ENCODE peak calls at places on chromosome 10, in four cellular contexts. R, I, Y and X are unnamed samples.

GRCh38 chr10:99523251-99523773 is 9.4 kb upstream of the NKX2-3 start:
- DNase-seq in I (no peak), R (no peak), Y (no peak), X (no peak)

GRCh38 chr10:28631896-28632596 is 45.3 kb upstream of the BAMBI start:
- DNase-seq in Y (no peak), I (peak), R (no peak), X (no peak)

GRCh38 chr10:28367865-28368541 is 65.1 kb upstream of the MPP7 start:
- DNase-seq in I (no peak), R (no peak), Y (peak), X (no peak)

GRCh38 chr10:32298066-32298812 is 48.7 kb downstream of the EPC1 start:
- DNase-seq in Y (no peak), R (no peak), I (peak), X (peak)

GRCh38 chr10:96673318-96674099 is 46.8 kb downstream of the PIK3AP1 start:
- DNase-seq in Y (peak), I (peak), R (no peak), X (peak)

GRCh38 chr10:70805619-70806215 is 10.0 kb upstream of the SGPL1 start:
- DNase-seq in R (no peak), Y (no peak), I (no peak), X (no peak)

GRCh38 chr10:32943854-32944661 is 14.0 kb downstream of the ITGB1 start:
- DNase-seq in R (peak), Y (no peak), I (no peak), X (no peak)

GRCh38 chr10:50396491-50397311 is 145.4 kb upstream of the ASAH2 start:
- DNase-seq in Y (no peak), R (no peak), I (peak), X (no peak)

GRCh38 chr10:66983482-66983818 is 57.6 kb downstream of the LRRTM3 start:
- DNase-seq in I (no peak), R (no peak), Y (no peak), X (no peak)

GRCh38 chr10:86085136-86085535 is 281.5 kb downstream of the GRID1 start:
- DNase-seq in R (no peak), I (no peak), Y (no peak), X (no peak)

GRCh38 chr10:14543904-14544210 is 213.1 kb upstream of the FRMD4A start:
- DNase-seq in R (no peak), Y (no peak), I (no peak), X (no peak)

GRCh38 chr10:91345716-91346115 is 64.4 kb upstream of the HECTD2 start:
- DNase-seq in Y (no peak), I (peak), R (no peak), X (no peak)

GRCh38 chr10:34194259-34194658 is 620.8 kb downstream of the PARD3 start:
- DNase-seq in I (peak), Y (no peak), R (no peak), X (no peak)

GRCh38 chr10:101146392-101147251 is 15.5 kb downstream of the TLX1 start:
- DNase-seq in R (no peak), Y (no peak), I (no peak), X (no peak)

GRCh38 chr10:124647421-124648130 is 96.6 kb downstream of the FAM53B start:
- DNase-seq in Y (peak), I (peak), R (peak), X (peak)

GRCh38 chr10:109205929-109206585 is 717.3 kb downstream of the XPNPEP1 start:
- DNase-seq in Y (no peak), I (peak), R (no peak), X (no peak)

GRCh38 chr10:124516181-124516580 is 54.6 kb downstream of the LHPP start:
- DNase-seq in Y (no peak), I (no peak), R (no peak), X (no peak)

GRCh38 chr10:5679606-5680005 is 5.0 kb upstream of the TASOR2 start:
- DNase-seq in Y (no peak), R (no peak), I (peak), X (no peak)

GRCh38 chr10:80202934-80203834 is 2.2 kb downstream of the ANXA11 start:
- DNase-seq in R (peak), Y (peak), I (peak), X (peak)

DNA sequence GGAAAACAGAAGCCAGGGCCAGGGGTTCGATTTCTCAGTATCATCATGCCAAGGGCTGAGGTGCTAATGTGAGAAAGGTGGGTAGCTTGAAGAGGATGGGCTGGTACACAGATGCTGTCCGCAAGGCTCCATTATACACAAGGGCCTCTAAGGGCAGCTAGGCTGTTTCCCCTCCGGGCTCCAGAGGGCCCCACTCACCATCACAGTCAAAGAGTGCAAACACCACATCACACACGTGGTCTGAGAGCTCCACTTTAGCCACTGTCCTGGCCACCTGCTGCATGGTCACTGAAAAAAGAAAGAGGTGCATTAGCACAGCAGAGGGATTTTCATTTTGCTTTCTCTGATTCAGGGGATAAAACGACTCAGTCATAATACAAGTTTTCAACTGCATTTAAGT is 20.9 kb upstream of the DNAJB12 start:
- DNase-seq in R (peak), I (no peak), Y (no peak), X (no peak)
- TF ChIP-seq FOS in R (no peak), I (no peak), Y (no peak), X (no peak)

GRCh38 chr10:4656576-4657194 is 169.3 kb upstream of the AKR1E2 start:
- DNase-seq in R (peak), I (peak), Y (no peak), X (peak)
- H2AFZ ChIP-seq in R (no peak), I (no peak), Y (no peak), X (no peak)

GRCh38 chr10:110373059-110373458 is 68.3 kb upstream of the SMNDC1 start:
- DNase-seq in R (no peak), I (peak), Y (no peak), X (no peak)
- H3K9ac ChIP-seq in R (no peak), I (no peak), Y (no peak), X (no peak)

DNA sequence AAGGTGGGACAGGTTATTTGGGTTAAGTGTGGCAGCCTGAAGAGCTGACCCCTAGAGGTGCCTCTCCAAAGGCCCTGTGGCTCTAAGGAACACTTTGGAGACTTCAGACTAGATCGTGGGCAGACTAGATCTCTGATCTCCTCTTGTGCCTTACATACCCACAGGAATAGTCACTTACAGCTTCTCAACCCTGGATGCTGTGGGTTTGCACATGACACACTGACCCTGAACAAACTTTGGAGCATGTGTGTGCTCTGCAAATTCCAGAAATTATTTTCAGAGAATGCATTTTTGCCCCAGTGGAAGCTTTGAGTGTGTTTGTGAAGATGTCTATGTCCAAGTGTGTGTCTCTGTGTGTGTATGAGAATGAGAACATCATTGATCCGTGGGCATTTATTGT is 119.6 kb downstream of the EMX2 start:
- DNase-seq in R (no peak), I (no peak), Y (no peak), X (no peak)
- TF ChIP-seq FOS in R (no peak), I (no peak), Y (no peak), X (no peak)

GRCh38 chr10:84108797-84109196 is 30.5 kb upstream of the GHITM start:
- DNase-seq in R (no peak), I (no peak), Y (no peak), X (no peak)

GRCh38 chr10:84117683-84118394 is 21.5 kb upstream of the GHITM start:
- DNase-seq in R (no peak), I (no peak), Y (no peak), X (no peak)

GRCh38 chr10:84118395-84119006 is 20.8 kb upstream of the GHITM start:
- DNase-seq in I (no peak), R (peak), Y (no peak), X (no peak)

GRCh38 chr10:84114088-84114667 is 25.1 kb upstream of the GHITM start:
- DNase-seq in R (no peak), I (no peak), Y (no peak), X (no peak)
- H2AFZ ChIP-seq in R (no peak), I (no peak), Y (no peak), X (no peak)

GRCh38 chr10:13099144-13099665 is 758 bp upstream of the OPTN start:
- DNase-seq in I (peak), R (peak), Y (no peak), X (no peak)
- H3K9ac ChIP-seq in I (peak), R (no peak), Y (peak), X (peak)

GRCh38 chr10:1735562-1735961 is 1.8 kb downstream of the ADARB2 start:
- DNase-seq in Y (no peak), R (no peak), I (no peak), X (no peak)

GRCh38 chr10:1734288-1734687 is 3.0 kb downstream of the ADARB2 start:
- DNase-seq in R (no peak), I (no peak), Y (no peak), X (no peak)

GRCh38 chr10:1733720-1734119 is 3.6 kb downstream of the ADARB2 start:
- DNase-seq in Y (no peak), I (no peak), R (no peak), X (no peak)

GRCh38 chr10:1731592-1731991 is 5.7 kb downstream of the ADARB2 start:
- DNase-seq in I (no peak), R (no peak), Y (no peak), X (no peak)

GRCh38 chr10:1732501-1733123 is 4.7 kb downstream of the ADARB2 start:
- DNase-seq in R (no peak), I (no peak), Y (no peak), X (no peak)
- TF ChIP-seq FOS in R (no peak), I (no peak), Y (no peak), X (no peak)

GRCh38 chr10:88852327-88852726 is 683 bp upstream of the ANKRD22 start:
- DNase-seq in I (no peak), R (no peak), Y (no peak), X (no peak)
- H2AFZ ChIP-seq in I (no peak), R (no peak), Y (no peak), X (no peak)